ENCODE peak calls at places on chromosomes 3 and 15, in five cellular contexts. V is cardiac muscle cell, F is spleen, R is lower lobe of right lung, S is fibroblast of villous mesenchyme. X is an unnamed sample.

GRCh38 chr3:45986303-45986982 is 9.2 kb downstream of the FYCO1 start:
- DNase-seq in R (no peak), V (peak; percentile 67), S (peak; percentile 87), F (no peak), X (peak; percentile 38)

GRCh38 chr15:56804908-56805307 is 71.6 kb upstream of the ZNF280D start:
- DNase-seq in F (no peak), V (no peak), S (no peak), R (no peak), X (no peak)

GRCh38 chr15:29698030-29698701 is 124.1 kb downstream of the TJP1 start:
- DNase-seq in F (no peak), V (no peak), S (peak; percentile 85), R (no peak), X (peak; percentile 54)

GRCh38 chr3:13301295-13301987 is 118.7 kb downstream of the NUP210 start:
- DNase-seq in V (no peak), F (peak; percentile 54), S (peak; percentile 27), R (peak; percentile 24), X (no peak)

GRCh38 chr3:54087581-54088410 is 34.6 kb upstream of the CACNA2D3 start:
- DNase-seq in R (peak; percentile 50), S (no peak), V (peak; percentile 9), F (no peak), X (no peak)

GRCh38 chr3:120608506-120608905 is 12.4 kb downstream of the NDUFB4 start:
- DNase-seq in V (no peak), S (no peak), R (no peak), F (no peak), X (no peak)

GRCh38 chr3:21989643-21990042 is 238.6 kb upstream of the ZNF385D start:
- DNase-seq in V (no peak), R (no peak), S (no peak), F (no peak), X (no peak)

GRCh38 chr3:122689587-122689986 is 8.9 kb downstream of the PARP14 start:
- DNase-seq in R (no peak), S (peak; percentile 94), F (no peak), V (no peak), X (peak; percentile 49)

GRCh38 chr3:10516835-10517465 is 11.6 kb upstream of the ATP2B2 start:
- DNase-seq in V (peak; percentile 71), S (no peak), R (no peak), F (peak; percentile 61), X (no peak)

GRCh38 chr3:69761896-69762789 is 22.9 kb downstream of the MITF start:
- DNase-seq in F (no peak), R (no peak), S (peak; percentile 94), V (no peak), X (no peak)

GRCh38 chr15:76358453-76358852 is 21.9 kb downstream of the ISL2 start:
- DNase-seq in F (no peak), S (no peak), R (no peak), V (no peak), X (no peak)

GRCh38 chr3:104190681-104191080 is 1176.0 kb upstream of the ALCAM start:
- DNase-seq in F (no peak), R (no peak), V (no peak), S (no peak), X (no peak)

GRCh38 chr3:167710552-167710951 is 24.1 kb downstream of the PDCD10 start:
- DNase-seq in V (no peak), S (no peak), F (no peak), R (no peak), X (no peak)

GRCh38 chr3:60512506-60512905 is 738.7 kb downstream of the FHIT start:
- DNase-seq in V (no peak), R (no peak), S (no peak), F (no peak), X (no peak)

GRCh38 chr3:146148468-146148931 is 12.5 kb downstream of the PLOD2 start:
- DNase-seq in S (peak; percentile 86), F (no peak), R (no peak), V (no peak), X (no peak)

GRCh38 chr15:47924381-47924780 is 196.4 kb upstream of the SLC24A5 start:
- DNase-seq in R (no peak), V (no peak), F (no peak), S (no peak), X (no peak)

GRCh38 chr3:71393093-71393492 is 190.4 kb downstream of the FOXP1 start:
- DNase-seq in V (no peak), F (no peak), R (no peak), S (no peak), X (no peak)

GRCh38 chr3:112640864-112641751 is at the start of gene CCDC80:
- DNase-seq in V (peak; percentile 73), F (no peak), S (peak; percentile 96), R (no peak), X (peak; percentile 90)

GRCh38 chr15:71821547-71822129 is 11.3 kb downstream of the NR2E3 start:
- DNase-seq in S (no peak), F (no peak), V (no peak), R (no peak), X (no peak)

GRCh38 chr15:66387176-66388056 is 704 bp downstream of the MAP2K1 start:
- DNase-seq in R (peak; percentile 78), F (peak; percentile 91), V (peak; percentile 70), S (peak; percentile 79), X (no peak)
- TF ChIP-seq CTCF in R (peak; percentile 39), F (no peak), V (peak; percentile 48), S (peak; percentile 55), X (peak; percentile 52)

DNA sequence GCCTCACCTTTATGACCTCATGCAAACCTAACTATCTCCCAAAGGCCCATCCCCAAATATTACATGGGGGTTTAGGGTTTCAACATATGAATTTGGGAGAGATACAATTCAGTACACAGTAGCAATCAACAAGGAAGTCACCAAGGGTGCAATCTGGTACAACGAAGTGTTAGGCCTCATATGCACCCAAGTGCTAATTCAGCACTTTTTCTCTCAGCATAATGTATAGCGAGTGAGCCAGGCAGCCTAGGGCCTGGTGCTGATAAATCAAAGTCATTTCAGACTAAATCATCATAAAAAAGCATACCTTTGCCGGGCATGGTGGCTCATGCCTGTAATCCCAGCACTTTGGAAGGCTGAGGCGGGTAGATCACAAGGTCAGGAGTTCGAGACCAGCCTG is 11.7 kb upstream of the KBTBD8 start:
- DNase-seq in R (no peak), F (no peak), V (no peak), S (no peak), X (no peak)
- TF ChIP-seq CTCF in R (no peak), F (no peak), V (no peak), S (no peak), X (no peak)

GRCh38 chr3:194577985-194578905 is 55.0 kb downstream of the TMEM44 start:
- DNase-seq in V (no peak), F (no peak), S (peak; percentile 90), R (no peak), X (peak; percentile 73)

GRCh38 chr3:194574639-194575483 is 58.4 kb downstream of the TMEM44 start:
- DNase-seq in R (no peak), V (no peak), F (no peak), S (peak; percentile 71), X (peak; percentile 78)

GRCh38 chr3:194572944-194573491 is 60.2 kb downstream of the TMEM44 start:
- DNase-seq in F (no peak), S (peak; percentile 28), V (no peak), R (no peak), X (peak; percentile 85)

GRCh38 chr3:194573680-194574437 is 59.4 kb downstream of the TMEM44 start:
- DNase-seq in V (peak; percentile 60), S (peak; percentile 67), R (no peak), F (no peak), X (no peak)

GRCh38 chr3:194575484-194576210 is 57.6 kb downstream of the TMEM44 start:
- DNase-seq in F (no peak), R (no peak), S (peak; percentile 86), V (no peak), X (peak; percentile 87)
- TF ChIP-seq CTCF in F (no peak), R (no peak), S (peak; percentile 14), V (peak; percentile 27), X (peak; percentile 33)

GRCh38 chr3:172709776-172710708 is 825 bp downstream of the NCEH1 start:
- DNase-seq in V (peak; percentile 60), R (peak; percentile 54), S (peak; percentile 56), F (peak; percentile 77), X (no peak)
- TF ChIP-seq CTCF in V (no peak), R (no peak), S (no peak), F (no peak), X (no peak)